ENCODE peak calls at places on chromosomes 13 and 19, in seven cellular contexts. O is activated CD4-positive, alpha-beta T cell treated with anti-CD3 and anti-CD28 coated beads, Interleukin-2, amount 10 ng/mL, durations not matched to agents 7 days and 5 days; M is stimulated activated CD4-positive, alpha-beta T cell treated with anti-CD3 and anti-CD28 coated beads, Interleukin-4, amount 100 ng/mL, for 1 hour; C is HAP-1; E is globus pallidus; D is HL-60; N is tibial nerve. I is an unnamed sample.

GRCh38 chr19:46970815-46971214 is 48.8 kb upstream of the NPAS1 start:
- DNase-seq in E (no peak), M (no peak), C (no peak), D (no peak), O (no peak), N (no peak), I (no peak)

GRCh38 chr19:35247526-35248309 is 1.1 kb upstream of the LSR start:
- DNase-seq in E (no peak), N (no peak), O (peak; percentile 26), D (no peak), C (peak; percentile 73), M (peak; percentile 64), I (no peak)

GRCh38 chr19:51259348-51260245 is 8.7 kb downstream of the SIGLECL1 start:
- DNase-seq in N (peak; percentile 26), E (peak; percentile 27), O (peak; percentile 64), D (peak; percentile 37), C (peak; percentile 16), M (peak; percentile 37), I (no peak)

GRCh38 chr19:1211494-1212234 is 6.1 kb downstream of the STK11 start:
- DNase-seq in C (no peak), D (no peak), E (no peak), M (no peak), O (no peak), N (no peak), I (no peak)

GRCh38 chr19:51093066-51093465 is 10.4 kb upstream of the KLK14 start:
- DNase-seq in M (no peak), E (peak; percentile 33), C (no peak), O (no peak), N (no peak), D (no peak), I (no peak)

GRCh38 chr19:40954573-40954972 is 36.5 kb upstream of the CYP2B6 start:
- DNase-seq in M (no peak), E (no peak), D (no peak), C (no peak), O (no peak), N (no peak), I (no peak)

GRCh38 chr13:20127563-20128458 is 33.0 kb downstream of the GJA3 start:
- DNase-seq in O (peak; percentile 32), N (peak; percentile 26), C (no peak), M (peak; percentile 34), D (peak; percentile 53), E (peak; percentile 73), I (no peak)

GRCh38 chr13:39321578-39321977 is 281.4 kb downstream of the LHFPL6 start:
- DNase-seq in E (no peak), O (no peak), C (no peak), N (peak; percentile 58), D (no peak), M (no peak), I (no peak)

GRCh38 chr13:108961542-108962125 is 332.2 kb downstream of the MYO16 start:
- DNase-seq in O (peak; percentile 38), C (peak; percentile 55), D (peak; percentile 49), N (no peak), E (peak; percentile 57), M (no peak), I (peak; percentile 85)

GRCh38 chr19:46373573-46374359 is 26.9 kb downstream of the PPP5C start:
- DNase-seq in D (no peak), C (no peak), M (no peak), N (no peak), E (no peak), O (no peak), I (peak; percentile 96)

I was measured in NCI-H1694 treated with DMSO at 0.1 percent for 48 hours.